ENCODE peak calls at places on chromosomes 7 and 10, in seven cellular contexts. One of them, this sample, is unnamed.

GRCh38 chr10:79070611-79071534 is 2.1 kb downstream of the ZMIZ1 start:
- DNase-seq in A549: peak; percentile 80
- DNase-seq in Peyer's patch: peak; percentile 94
- DNase-seq in body of pancreas: peak; percentile 98
- DNase-seq in thyroid gland: peak; percentile 98
- DNase-seq in colonic mucosa: peak; percentile 95
- DNase-seq in GM23338: peak; percentile 68
- DNase-seq in this sample: peak; percentile 67

GRCh38 chr10:45495438-45496152 is 121.6 kb downstream of the ALOX5 start:
- DNase-seq in GM23338: no peak
- DNase-seq in thyroid gland: no peak
- DNase-seq in body of pancreas: no peak
- DNase-seq in Peyer's patch: no peak
- DNase-seq in A549: no peak
- DNase-seq in colonic mucosa: no peak
- DNase-seq in this sample: no peak

GRCh38 chr7:100090527-100091410 is 2.0 kb downstream of the COPS6 start:
- DNase-seq in colonic mucosa: no peak
- DNase-seq in Peyer's patch: no peak
- DNase-seq in thyroid gland: no peak
- DNase-seq in GM23338: no peak
- DNase-seq in body of pancreas: no peak
- DNase-seq in A549: no peak
- DNase-seq in this sample: no peak

GRCh38 chr7:102432476-102433318 is 678 bp upstream of the ORAI2 start:
- DNase-seq in body of pancreas: peak; percentile 24
- DNase-seq in Peyer's patch: peak; percentile 67
- DNase-seq in thyroid gland: peak; percentile 82
- DNase-seq in colonic mucosa: no peak
- DNase-seq in A549: no peak
- DNase-seq in GM23338: no peak
- DNase-seq in this sample: no peak

GRCh38 chr10:44847110-44847509 is 64.0 kb upstream of the TMEM72 start:
- DNase-seq in A549: no peak
- DNase-seq in colonic mucosa: no peak
- DNase-seq in GM23338: no peak
- DNase-seq in Peyer's patch: no peak
- DNase-seq in body of pancreas: no peak
- DNase-seq in thyroid gland: no peak
- DNase-seq in this sample: no peak

GRCh38 chr10:106795619-106796018 is 368.9 kb downstream of the SORCS1 start:
- DNase-seq in Peyer's patch: no peak
- DNase-seq in A549: no peak
- DNase-seq in body of pancreas: peak; percentile 17
- DNase-seq in thyroid gland: peak; percentile 65
- DNase-seq in GM23338: peak; percentile 74
- DNase-seq in colonic mucosa: peak; percentile 22
- DNase-seq in this sample: peak; percentile 66

GRCh38 chr7:2701832-2702593 is 14.0 kb downstream of the AMZ1 start:
- DNase-seq in thyroid gland: no peak
- DNase-seq in body of pancreas: peak; percentile 29
- DNase-seq in colonic mucosa: no peak
- DNase-seq in Peyer's patch: no peak
- DNase-seq in GM23338: no peak
- DNase-seq in A549: no peak
- DNase-seq in this sample: no peak

GRCh38 chr7:25098096-25099046 is 26.7 kb downstream of the CYCS start:
- DNase-seq in GM23338: peak; percentile 83
- DNase-seq in Peyer's patch: peak; percentile 83
- DNase-seq in colonic mucosa: peak; percentile 46
- DNase-seq in body of pancreas: peak; percentile 49
- DNase-seq in thyroid gland: peak; percentile 42
- DNase-seq in A549: peak; percentile 83
- DNase-seq in this sample: peak; percentile 23

GRCh38 chr10:121268363-121268762 is 329.9 kb downstream of the FGFR2 start:
- DNase-seq in colonic mucosa: no peak
- DNase-seq in GM23338: no peak
- DNase-seq in A549: no peak
- DNase-seq in Peyer's patch: no peak
- DNase-seq in body of pancreas: no peak
- DNase-seq in thyroid gland: peak; percentile 71
- DNase-seq in this sample: no peak

GRCh38 chr7:51154201-51154600 is 162.4 kb downstream of the COBL start:
- DNase-seq in A549: no peak
- DNase-seq in Peyer's patch: no peak
- DNase-seq in thyroid gland: no peak
- DNase-seq in GM23338: no peak
- DNase-seq in colonic mucosa: no peak
- DNase-seq in body of pancreas: no peak
- DNase-seq in this sample: no peak

GRCh38 chr10:123772645-123773508 is 106.7 kb downstream of the GPR26 start:
- DNase-seq in GM23338: no peak
- DNase-seq in colonic mucosa: no peak
- DNase-seq in Peyer's patch: no peak
- DNase-seq in A549: no peak
- DNase-seq in body of pancreas: no peak
- DNase-seq in thyroid gland: no peak
- DNase-seq in this sample: no peak

GRCh38 chr10:78419481-78420265 is 386.0 kb downstream of the RPS24 start:
- DNase-seq in GM23338: no peak
- DNase-seq in A549: no peak
- DNase-seq in colonic mucosa: no peak
- DNase-seq in Peyer's patch: peak; percentile 17
- DNase-seq in thyroid gland: no peak
- DNase-seq in body of pancreas: no peak
- DNase-seq in this sample: peak; percentile 26

GRCh38 chr7:73438547-73439245 is 5.1 kb downstream of the FZD9 start:
- DNase-seq in thyroid gland: no peak
- DNase-seq in colonic mucosa: no peak
- DNase-seq in Peyer's patch: no peak
- DNase-seq in GM23338: no peak
- DNase-seq in body of pancreas: no peak
- DNase-seq in A549: no peak
- DNase-seq in this sample: no peak

GRCh38 chr10:90589825-90590224 is 268.0 kb downstream of the HTR7 start:
- DNase-seq in body of pancreas: no peak
- DNase-seq in thyroid gland: no peak
- DNase-seq in Peyer's patch: no peak
- DNase-seq in colonic mucosa: no peak
- DNase-seq in GM23338: no peak
- DNase-seq in A549: no peak
- DNase-seq in this sample: no peak

GRCh38 chr10:44851413-44851812 is 59.7 kb upstream of the TMEM72 start:
- DNase-seq in Peyer's patch: no peak
- DNase-seq in thyroid gland: no peak
- DNase-seq in body of pancreas: no peak
- DNase-seq in GM23338: no peak
- DNase-seq in A549: no peak
- DNase-seq in colonic mucosa: no peak
- DNase-seq in this sample: no peak

GRCh38 chr10:46544989-46545791 is 11.3 kb downstream of the GPRIN2 start:
- DNase-seq in Peyer's patch: peak; percentile 47
- DNase-seq in A549: peak; percentile 89
- DNase-seq in thyroid gland: no peak
- DNase-seq in body of pancreas: peak; percentile 13
- DNase-seq in GM23338: peak; percentile 84
- DNase-seq in colonic mucosa: peak; percentile 24
- DNase-seq in this sample: peak; percentile 12

GRCh38 chr7:80153446-80153845 is 18.8 kb downstream of the GNAI1 start:
- DNase-seq in colonic mucosa: no peak
- DNase-seq in thyroid gland: no peak
- DNase-seq in GM23338: no peak
- DNase-seq in body of pancreas: no peak
- DNase-seq in Peyer's patch: no peak
- DNase-seq in A549: no peak
- DNase-seq in this sample: no peak

GRCh38 chr7:70238171-70238575 is 639.9 kb downstream of the AUTS2 start:
- DNase-seq in Peyer's patch: no peak
- DNase-seq in GM23338: no peak
- DNase-seq in A549: no peak
- DNase-seq in body of pancreas: no peak
- DNase-seq in colonic mucosa: no peak
- DNase-seq in thyroid gland: no peak
- DNase-seq in this sample: no peak

GRCh38 chr10:95229724-95230627 is 35.9 kb downstream of the ACSM6 start:
- DNase-seq in body of pancreas: no peak
- DNase-seq in GM23338: peak; percentile 89
- DNase-seq in thyroid gland: no peak
- DNase-seq in A549: peak; percentile 60
- DNase-seq in colonic mucosa: no peak
- DNase-seq in Peyer's patch: no peak
- DNase-seq in this sample: no peak

GRCh38 chr7:131328387-131329175 is 905 bp downstream of the MKLN1 start:
- DNase-seq in colonic mucosa: no peak
- DNase-seq in body of pancreas: no peak
- DNase-seq in A549: no peak
- DNase-seq in thyroid gland: no peak
- DNase-seq in GM23338: no peak
- DNase-seq in Peyer's patch: no peak
- DNase-seq in this sample: no peak

GRCh38 chr7:131326576-131326975 is 1.1 kb upstream of the MKLN1 start:
- DNase-seq in thyroid gland: no peak
- DNase-seq in Peyer's patch: no peak
- DNase-seq in colonic mucosa: no peak
- DNase-seq in body of pancreas: no peak
- DNase-seq in GM23338: no peak
- DNase-seq in A549: peak; percentile 24
- DNase-seq in this sample: no peak

GRCh38 chr7:131327049-131327625 is 539 bp upstream of the MKLN1 start:
- DNase-seq in body of pancreas: no peak
- DNase-seq in GM23338: peak; percentile 72
- DNase-seq in A549: peak; percentile 64
- DNase-seq in thyroid gland: peak; percentile 50
- DNase-seq in Peyer's patch: peak; percentile 65
- DNase-seq in colonic mucosa: peak; percentile 66
- DNase-seq in this sample: no peak

GRCh38 chr7:131329176-131329570 is 1.5 kb downstream of the MKLN1 start:
- DNase-seq in A549: peak; percentile 21
- DNase-seq in thyroid gland: no peak
- DNase-seq in GM23338: no peak
- DNase-seq in Peyer's patch: peak; percentile 51
- DNase-seq in colonic mucosa: no peak
- DNase-seq in body of pancreas: peak; percentile 12
- DNase-seq in this sample: no peak

DNA sequence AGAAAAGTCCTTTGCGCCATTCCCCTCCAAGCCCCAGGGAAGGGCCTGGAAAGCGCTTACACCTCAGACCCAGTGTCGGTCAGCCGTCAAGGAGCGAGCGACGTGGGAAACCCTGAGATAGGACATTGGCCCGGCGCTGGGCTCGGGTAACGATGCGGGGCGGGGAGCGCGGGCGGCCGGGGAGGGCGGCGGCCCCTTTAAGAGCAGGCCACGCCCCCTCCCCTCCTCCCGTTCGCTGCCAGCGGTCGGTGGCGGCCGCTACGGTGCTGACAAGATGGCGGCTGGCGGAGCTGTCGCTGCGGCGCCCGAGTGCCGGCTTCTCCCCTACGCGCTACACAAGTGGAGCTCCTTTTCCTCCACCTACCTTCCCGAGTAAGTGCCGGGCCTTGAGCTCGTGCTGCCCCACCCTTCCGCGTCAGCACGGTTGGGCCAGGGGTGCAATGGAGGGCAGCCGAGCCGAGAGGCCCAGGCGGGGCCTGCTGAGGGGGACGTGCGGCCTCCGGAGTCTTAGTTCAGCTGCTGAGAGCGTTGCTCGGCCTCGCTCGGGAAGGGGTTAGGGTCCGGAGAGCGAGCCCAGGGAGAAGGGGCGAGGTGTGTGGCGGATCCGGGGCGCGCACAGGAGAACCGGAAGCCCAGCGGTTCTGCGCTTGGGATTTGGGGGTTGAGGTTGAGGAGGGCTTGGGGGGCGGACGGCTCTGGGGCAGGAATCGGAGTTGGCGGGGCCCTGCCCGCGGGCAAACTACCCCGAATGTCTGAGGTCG is at the start of gene MKLN1:
- DNase-seq in body of pancreas: peak; percentile 94
- DNase-seq in GM23338: peak; percentile 97
- DNase-seq in colonic mucosa: peak; percentile 92
- DNase-seq in Peyer's patch: peak; percentile 97
- DNase-seq in thyroid gland: peak; percentile 93
- DNase-seq in A549: peak; percentile 83
- DNase-seq in this sample: peak; percentile 90
- TF ChIP-seq CTCF in body of pancreas: no peak
- TF ChIP-seq CTCF in GM23338: no peak
- TF ChIP-seq CTCF in colonic mucosa: no peak
- TF ChIP-seq CTCF in Peyer's patch: no peak
- TF ChIP-seq CTCF in thyroid gland: no peak
- TF ChIP-seq CTCF in A549: no peak
- TF ChIP-seq CTCF in this sample: no peak

DNA sequence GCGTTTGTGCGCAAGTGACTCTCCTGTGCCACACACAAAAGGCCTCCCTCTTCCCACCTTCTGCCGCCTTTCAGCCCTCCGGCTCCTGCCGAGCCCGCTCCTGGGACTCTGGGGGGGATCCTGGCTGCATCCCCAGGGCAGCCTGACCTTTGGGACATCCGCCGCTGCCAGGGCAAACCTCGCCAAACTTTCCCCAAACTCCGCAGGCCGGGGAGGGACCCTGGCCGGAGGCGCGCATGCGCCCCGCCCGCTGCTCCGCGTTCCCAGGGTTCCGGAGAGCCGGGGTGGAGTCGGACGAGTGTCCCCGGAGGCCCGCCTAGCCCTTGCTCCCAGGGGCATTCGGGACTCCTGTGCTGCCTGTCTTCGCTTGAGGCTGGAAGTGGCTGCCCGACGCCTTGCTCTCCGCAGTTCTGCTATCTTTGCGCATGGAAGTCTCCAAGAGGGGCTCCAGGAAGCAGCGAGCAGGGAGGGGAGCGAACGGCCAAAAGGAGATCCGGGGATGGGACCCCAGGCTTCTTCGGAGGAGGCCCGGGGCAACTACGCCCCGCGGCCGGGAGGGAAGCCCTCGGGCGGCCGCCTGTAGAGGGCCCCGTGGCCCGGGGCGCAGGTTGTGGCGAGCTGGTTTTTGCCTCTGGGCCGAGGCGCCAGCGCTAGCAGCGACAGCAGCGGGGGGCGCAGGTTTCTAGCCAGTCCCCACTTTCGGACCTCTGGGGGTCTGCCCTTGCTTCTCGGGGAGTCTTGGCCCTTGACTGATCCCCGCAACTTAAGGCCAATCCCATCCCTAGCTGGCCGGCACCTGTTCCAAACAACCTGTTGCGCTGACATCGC is 7.0 kb downstream of the PTF1A start:
- DNase-seq in GM23338: peak; percentile 79
- DNase-seq in body of pancreas: peak; percentile 86
- DNase-seq in thyroid gland: no peak
- DNase-seq in Peyer's patch: no peak
- DNase-seq in colonic mucosa: no peak
- DNase-seq in A549: peak; percentile 18
- DNase-seq in this sample: no peak
- TF ChIP-seq CTCF in GM23338: no peak
- TF ChIP-seq CTCF in body of pancreas: no peak
- TF ChIP-seq CTCF in thyroid gland: no peak
- TF ChIP-seq CTCF in Peyer's patch: no peak
- TF ChIP-seq CTCF in colonic mucosa: no peak
- TF ChIP-seq CTCF in A549: no peak
- TF ChIP-seq CTCF in this sample: no peak

GRCh38 chr10:74523199-74523598 is 303.2 kb upstream of the KAT6B start:
- DNase-seq in Peyer's patch: no peak
- DNase-seq in colonic mucosa: no peak
- DNase-seq in body of pancreas: no peak
- DNase-seq in GM23338: no peak
- DNase-seq in A549: no peak
- DNase-seq in thyroid gland: no peak
- DNase-seq in this sample: no peak
- TF ChIP-seq CTCF in Peyer's patch: no peak
- TF ChIP-seq CTCF in colonic mucosa: no peak
- TF ChIP-seq CTCF in body of pancreas: no peak
- TF ChIP-seq CTCF in GM23338: no peak
- TF ChIP-seq CTCF in A549: no peak
- TF ChIP-seq CTCF in thyroid gland: no peak
- TF ChIP-seq CTCF in this sample: no peak

GRCh38 chr10:7399533-7399932 is 11.3 kb downstream of the SFMBT2 start:
- DNase-seq in body of pancreas: no peak
- DNase-seq in colonic mucosa: no peak
- DNase-seq in GM23338: no peak
- DNase-seq in thyroid gland: no peak
- DNase-seq in A549: no peak
- DNase-seq in Peyer's patch: no peak
- DNase-seq in this sample: no peak
- TF ChIP-seq CTCF in body of pancreas: no peak
- TF ChIP-seq CTCF in colonic mucosa: no peak
- TF ChIP-seq CTCF in GM23338: no peak
- TF ChIP-seq CTCF in thyroid gland: no peak
- TF ChIP-seq CTCF in A549: no peak
- TF ChIP-seq CTCF in Peyer's patch: no peak
- TF ChIP-seq CTCF in this sample: no peak